ENCODE peak calls at places on chromosomes 6 and 20, in seven cellular contexts. U is ovary; T is MV-4-11; Z is BE2C; L is activated CD8-positive, alpha-beta memory T cell treated with anti-CD3 and anti-CD28 coated beads for 4 hours; J is stimulated activated naive CD4-positive, alpha-beta T cell treated with Interleukin-2 at 50 U/mL for 16 hours; N is fibroblast of mammary gland. O is an unnamed sample.
A peak's percentile ranks its signal among the peaks of the same experiment; 100 is the strongest.

GRCh38 chr6:82144007-82144851 is 103.3 kb downstream of the IBTK start:
- DNase-seq in U (no peak), T (peak; percentile 55), Z (peak; percentile 43), L (no peak), J (no peak), N (peak; percentile 100), O (peak; percentile 97)

GRCh38 chr20:25090492-25091429 is 8.8 kb upstream of the VSX1 start:
- DNase-seq in U (no peak), T (no peak), Z (no peak), L (peak; percentile 43), J (peak; percentile 23), N (no peak), O (no peak)

GRCh38 chr6:106087548-106088325 is 1.6 kb downstream of the PRDM1 start:
- DNase-seq in U (peak; percentile 32), T (peak; percentile 46), Z (no peak), L (no peak), J (no peak), N (peak; percentile 87), O (peak; percentile 89)

GRCh38 chr6:112330071-112330876 is 16.9 kb upstream of the RFPL4B start:
- DNase-seq in U (no peak), T (no peak), Z (peak; percentile 35), L (no peak), J (no peak), N (peak; percentile 70), O (peak; percentile 48)

GRCh38 chr6:11767458-11767857 is 11.1 kb downstream of the ADTRP start:
- DNase-seq in U (no peak), T (no peak), Z (no peak), L (no peak), J (no peak), N (no peak), O (no peak)

GRCh38 chr6:133062077-133062476 is 179.1 kb upstream of the EYA4 start:
- DNase-seq in U (no peak), T (peak; percentile 8), Z (no peak), L (no peak), J (no peak), N (peak; percentile 99), O (peak; percentile 53)

GRCh38 chr6:113599444-113599843 is 257.7 kb upstream of the MARCKS start:
- DNase-seq in U (no peak), T (no peak), Z (no peak), L (no peak), J (no peak), N (no peak), O (peak; percentile 63)

GRCh38 chr20:10985536-10985935 is 311.7 kb upstream of the JAG1 start:
- DNase-seq in U (no peak), T (no peak), Z (no peak), L (no peak), J (no peak), N (peak; percentile 75), O (peak; percentile 85)

GRCh38 chr6:169490409-169490708 is 211.5 kb downstream of the WDR27 start:
- DNase-seq in U (no peak), T (no peak), Z (no peak), L (no peak), J (no peak), N (no peak), O (no peak)

GRCh38 chr6:21831531-21832291 is 238.2 kb downstream of the SOX4 start:
- DNase-seq in U (no peak), T (no peak), Z (no peak), L (no peak), J (no peak), N (peak; percentile 48), O (no peak)

GRCh38 chr6:155253337-155253736 is 10.5 kb upstream of the CLDN20 start:
- DNase-seq in U (no peak), T (no peak), Z (no peak), L (no peak), J (no peak), N (no peak), O (no peak)

GRCh38 chr6:74574794-74575193 is 631.1 kb downstream of the COL12A1 start:
- DNase-seq in U (no peak), T (peak; percentile 8), Z (no peak), L (no peak), J (no peak), N (peak; percentile 44), O (peak; percentile 41)

GRCh38 chr6:134714679-134715078 is 235.2 kb downstream of the ALDH8A1 start:
- DNase-seq in U (no peak), T (no peak), Z (no peak), L (no peak), J (no peak), N (peak; percentile 74), O (peak; percentile 98)

GRCh38 chr6:160767019-160767646 is 65.1 kb downstream of the PLG start:
- DNase-seq in U (peak; percentile 87), T (no peak), Z (peak; percentile 81), L (no peak), J (peak; percentile 22), N (peak; percentile 46), O (peak; percentile 9)

GRCh38 chr6:12147557-12148316 is 135.6 kb downstream of the HIVEP1 start:
- DNase-seq in U (no peak), T (no peak), Z (no peak), L (no peak), J (no peak), N (no peak), O (peak; percentile 37)

GRCh38 chr6:131877999-131878789 is 70.4 kb downstream of the ENPP1 start:
- DNase-seq in U (no peak), T (no peak), Z (no peak), L (no peak), J (no peak), N (peak; percentile 60), O (peak; percentile 55)

GRCh38 chr20:35091808-35092523 is 641 bp downstream of the TRPC4AP start:
- DNase-seq in U (no peak), T (peak; percentile 5), Z (no peak), L (no peak), J (no peak), N (peak; percentile 41), O (peak; percentile 33)

GRCh38 chr6:10146723-10147451 is 268.0 kb downstream of the TFAP2A start:
- DNase-seq in U (no peak), T (peak; percentile 30), Z (peak; percentile 8), L (no peak), J (no peak), N (no peak), O (peak; percentile 77)

GRCh38 chr20:23227976-23228375 is 122.6 kb upstream of the NXT1 start:
- DNase-seq in U (no peak), T (no peak), Z (no peak), L (no peak), J (no peak), N (peak; percentile 59), O (no peak)

GRCh38 chr6:134979142-134979541 is 29.2 kb upstream of the ALDH8A1 start:
- DNase-seq in U (no peak), T (no peak), Z (no peak), L (no peak), J (peak; percentile 42), N (no peak), O (no peak)

GRCh38 chr6:75349262-75349984 is 64.8 kb upstream of the TMEM30A start:
- DNase-seq in U (peak; percentile 28), T (no peak), Z (peak; percentile 53), L (no peak), J (no peak), N (peak; percentile 21), O (peak; percentile 23)

GRCh38 chr6:157187182-157188093 is 135.9 kb downstream of the TMEM242 start:
- DNase-seq in U (no peak), T (no peak), Z (no peak), L (no peak), J (no peak), N (no peak), O (no peak)

GRCh38 chr6:74253261-74253660 is 557.3 kb downstream of the CD109 start:
- DNase-seq in U (no peak), T (no peak), Z (no peak), L (no peak), J (no peak), N (no peak), O (no peak)

GRCh38 chr6:37021356-37022129 is 16.1 kb downstream of the FGD2 start:
- DNase-seq in U (no peak), T (peak; percentile 66), Z (peak; percentile 43), L (peak; percentile 43), J (peak; percentile 66), N (peak; percentile 56), O (peak; percentile 56)

GRCh38 chr6:18997375-18997826 is 610.3 kb downstream of the RNF144B start:
- DNase-seq in U (no peak), T (peak; percentile 27), Z (no peak), L (no peak), J (no peak), N (peak; percentile 56), O (peak; percentile 69)

GRCh38 chr20:57400821-57401564 is 9.8 kb downstream of the RBM38 start:
- DNase-seq in U (peak; percentile 32), T (no peak), Z (peak; percentile 56), L (no peak), J (no peak), N (no peak), O (no peak)

GRCh38 chr6:34568829-34569228 is 12.7 kb upstream of the SPDEF start:
- DNase-seq in U (no peak), T (no peak), Z (no peak), L (no peak), J (no peak), N (no peak), O (no peak)

GRCh38 chr6:79861023-79861422 is 86.3 kb downstream of the ELOVL4 start:
- DNase-seq in U (no peak), T (no peak), Z (peak; percentile 14), L (no peak), J (no peak), N (no peak), O (no peak)

GRCh38 chr6:170087946-170088348 is 202.9 kb downstream of the DLL1 start:
- DNase-seq in U (peak; percentile 11), T (peak; percentile 82), Z (no peak), L (peak; percentile 33), J (peak; percentile 37), N (no peak), O (no peak)

GRCh38 chr20:61852268-61853072 is 213.2 kb downstream of the TAF4 start:
- DNase-seq in U (no peak), T (no peak), Z (no peak), L (no peak), J (no peak), N (no peak), O (no peak)

GRCh38 chr6:2097464-2097863 is 147.9 kb downstream of the GMDS start:
- DNase-seq in U (no peak), T (no peak), Z (no peak), L (no peak), J (no peak), N (no peak), O (no peak)